ENCODE peak calls at places on chromosome 17, in six cellular contexts. One of them, this sample, is unnamed.
A peak's percentile ranks its signal among the peaks of the same experiment; 100 is the strongest.

GRCh38 chr17:49880291-49881053 is 32.6 kb upstream of the TAC4 start:
- DNase-seq in H1: peak; percentile 95
- DNase-seq in IMR-90: peak; percentile 44
- DNase-seq in mesenchymal stem cell: peak; percentile 62
- DNase-seq in mesendoderm: peak; percentile 97
- DNase-seq in H9: peak; percentile 98
- DNase-seq in this sample: peak; percentile 82

GRCh38 chr17:57050303-57050702 is 34.7 kb upstream of the AKAP1 start:
- DNase-seq in mesendoderm: no peak
- DNase-seq in IMR-90: no peak
- DNase-seq in mesenchymal stem cell: no peak
- DNase-seq in H1: no peak
- DNase-seq in H9: no peak
- DNase-seq in this sample: no peak

GRCh38 chr17:8044819-8045810 is 6.3 kb downstream of the ALOX15B start:
- DNase-seq in H9: no peak
- DNase-seq in mesenchymal stem cell: no peak
- DNase-seq in IMR-90: no peak
- DNase-seq in H1: no peak
- DNase-seq in mesendoderm: no peak
- DNase-seq in this sample: no peak

GRCh38 chr17:11948791-11949190 is 48.5 kb downstream of the ZNF18 start:
- DNase-seq in mesenchymal stem cell: no peak
- DNase-seq in IMR-90: peak; percentile 86
- DNase-seq in mesendoderm: no peak
- DNase-seq in H9: no peak
- DNase-seq in H1: no peak
- DNase-seq in this sample: no peak

GRCh38 chr17:12591336-12591735 is 74.4 kb upstream of the MYOCD start:
- DNase-seq in H9: peak; percentile 41
- DNase-seq in mesendoderm: peak; percentile 30
- DNase-seq in H1: no peak
- DNase-seq in mesenchymal stem cell: peak; percentile 40
- DNase-seq in IMR-90: peak; percentile 76
- DNase-seq in this sample: no peak

GRCh38 chr17:48439875-48440505 is 10.0 kb upstream of the SKAP1 start:
- DNase-seq in IMR-90: no peak
- DNase-seq in mesenchymal stem cell: peak; percentile 50
- DNase-seq in mesendoderm: no peak
- DNase-seq in H9: no peak
- DNase-seq in H1: no peak
- DNase-seq in this sample: no peak

GRCh38 chr17:57672205-57672632 is 72.9 kb downstream of the CCDC182 start:
- DNase-seq in mesendoderm: no peak
- DNase-seq in H9: no peak
- DNase-seq in H1: no peak
- DNase-seq in IMR-90: peak; percentile 51
- DNase-seq in mesenchymal stem cell: no peak
- DNase-seq in this sample: no peak

GRCh38 chr17:78706271-78706915 is 75.7 kb downstream of the CYTH1 start:
- DNase-seq in IMR-90: peak; percentile 58
- DNase-seq in mesendoderm: no peak
- DNase-seq in mesenchymal stem cell: no peak
- DNase-seq in H1: no peak
- DNase-seq in H9: no peak
- DNase-seq in this sample: no peak

GRCh38 chr17:82297280-82297803 is 20.1 kb downstream of the CD7 start:
- DNase-seq in H1: no peak
- DNase-seq in mesenchymal stem cell: peak; percentile 70
- DNase-seq in mesendoderm: no peak
- DNase-seq in IMR-90: no peak
- DNase-seq in H9: no peak
- DNase-seq in this sample: no peak

GRCh38 chr17:81884520-81884919 is 6.9 kb downstream of the ALYREF start:
- DNase-seq in IMR-90: no peak
- DNase-seq in mesendoderm: no peak
- DNase-seq in H1: no peak
- DNase-seq in H9: no peak
- DNase-seq in mesenchymal stem cell: no peak
- DNase-seq in this sample: no peak

GRCh38 chr17:16980813-16981731 is 9.2 kb upstream of the TNFRSF13B start:
- DNase-seq in H9: peak; percentile 36
- DNase-seq in H1: peak; percentile 43
- DNase-seq in mesendoderm: peak; percentile 14
- DNase-seq in mesenchymal stem cell: no peak
- DNase-seq in IMR-90: no peak
- DNase-seq in this sample: no peak

GRCh38 chr17:19651461-19652238 is 3.1 kb downstream of the ALDH3A2 start:
- DNase-seq in mesendoderm: peak; percentile 29
- DNase-seq in mesenchymal stem cell: no peak
- DNase-seq in H9: no peak
- DNase-seq in H1: no peak
- DNase-seq in IMR-90: no peak
- DNase-seq in this sample: no peak

GRCh38 chr17:47808036-47808829 is 13.4 kb downstream of the OSBPL7 start:
- DNase-seq in mesenchymal stem cell: no peak
- DNase-seq in mesendoderm: no peak
- DNase-seq in H1: no peak
- DNase-seq in H9: peak; percentile 20
- DNase-seq in IMR-90: no peak
- DNase-seq in this sample: no peak

DNA sequence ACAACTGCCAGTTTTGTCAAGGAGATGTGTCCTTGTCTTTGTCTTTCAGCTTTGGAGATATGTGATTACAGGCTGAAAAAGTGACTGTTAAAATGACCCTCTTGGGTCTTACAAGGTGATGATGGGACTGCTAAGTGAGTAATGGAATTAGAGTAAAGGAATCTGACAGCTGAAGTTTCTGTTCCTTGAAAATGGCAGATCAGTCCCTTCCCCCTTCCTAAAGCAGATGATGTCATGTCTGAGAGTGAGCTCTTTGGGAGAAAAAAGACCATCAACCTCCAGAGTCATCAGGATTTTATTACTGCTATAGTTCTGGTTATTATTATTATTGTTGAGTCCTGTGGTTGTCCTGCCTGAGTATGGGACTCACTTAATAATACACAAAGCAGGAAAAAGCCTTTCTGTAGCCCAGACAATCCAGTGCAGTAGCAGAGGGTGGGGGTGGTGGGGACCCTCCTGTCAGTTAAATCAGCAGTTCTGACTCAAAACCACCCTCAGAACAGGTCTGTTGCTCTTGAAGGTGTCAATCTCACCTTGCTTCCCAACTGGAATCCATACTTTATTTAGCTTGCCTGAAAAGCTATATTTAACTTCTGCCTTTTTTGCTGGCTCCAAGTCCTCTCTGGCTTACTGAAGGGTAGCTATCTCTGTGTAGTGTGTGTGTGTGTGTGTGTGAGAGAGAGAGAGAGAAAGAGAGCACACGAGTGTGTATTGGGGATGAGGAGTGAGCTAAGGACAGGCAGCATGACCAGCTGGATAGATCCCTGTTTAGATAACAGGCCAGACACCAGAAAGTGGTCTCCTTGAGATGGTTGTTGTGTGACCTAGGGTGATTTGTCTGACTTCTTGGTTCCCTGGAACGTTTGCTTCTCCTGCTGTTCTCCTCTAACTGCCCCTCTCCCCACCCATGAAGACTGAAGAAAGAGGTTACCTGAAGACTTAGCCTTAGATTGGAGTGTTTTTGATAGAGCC is 4.9 kb downstream of the HROB start:
- DNase-seq in H1: no peak
- DNase-seq in H9: no peak
- DNase-seq in mesendoderm: peak; percentile 91
- DNase-seq in IMR-90: no peak
- DNase-seq in mesenchymal stem cell: peak; percentile 30
- DNase-seq in this sample: no peak
- H3K23ac ChIP-seq in H1: no peak overlapping the region
- H3K23ac ChIP-seq in H9: no peak overlapping the region
- H3K23ac ChIP-seq in mesendoderm: no peak overlapping the region
- H3K23ac ChIP-seq in IMR-90: no peak overlapping the region
- H3K23ac ChIP-seq in mesenchymal stem cell: no peak overlapping the region
- H3K23ac ChIP-seq in this sample: no peak overlapping the region

GRCh38 chr17:66540131-66540781 is 237.8 kb downstream of the PRKCA start:
- DNase-seq in IMR-90: peak; percentile 91
- DNase-seq in mesendoderm: peak; percentile 49
- DNase-seq in H9: peak; percentile 61
- DNase-seq in mesenchymal stem cell: peak; percentile 95
- DNase-seq in H1: peak; percentile 59
- DNase-seq in this sample: peak; percentile 55
- H2BK5ac ChIP-seq in IMR-90: peak overlapping the region; percentile 93
- H2BK5ac ChIP-seq in mesendoderm: no peak overlapping the region
- H2BK5ac ChIP-seq in H9: no peak overlapping the region
- H2BK5ac ChIP-seq in mesenchymal stem cell: peak overlapping the region; percentile 45
- H2BK5ac ChIP-seq in H1: no peak overlapping the region
- H2BK5ac ChIP-seq in this sample: no peak overlapping the region

GRCh38 chr17:71664867-71665266 is 456.0 kb upstream of the SOX9 start:
- DNase-seq in mesendoderm: no peak
- DNase-seq in mesenchymal stem cell: no peak
- DNase-seq in H9: no peak
- DNase-seq in H1: no peak
- DNase-seq in IMR-90: no peak
- DNase-seq in this sample: no peak
- H2BK15ac ChIP-seq in mesendoderm: no peak overlapping the region
- H2BK15ac ChIP-seq in mesenchymal stem cell: no peak overlapping the region
- H2BK15ac ChIP-seq in H9: no peak overlapping the region
- H2BK15ac ChIP-seq in H1: no peak overlapping the region
- H2BK15ac ChIP-seq in IMR-90: no peak overlapping the region
- H2BK15ac ChIP-seq in this sample: no peak overlapping the region

GRCh38 chr17:32588135-32588534 is 101.3 kb downstream of the CDK5R1 start:
- DNase-seq in mesenchymal stem cell: no peak
- DNase-seq in IMR-90: no peak
- DNase-seq in H9: no peak
- DNase-seq in mesendoderm: no peak
- DNase-seq in H1: no peak
- DNase-seq in this sample: no peak
- H3K23ac ChIP-seq in mesenchymal stem cell: no peak overlapping the region
- H3K23ac ChIP-seq in IMR-90: no peak overlapping the region
- H3K23ac ChIP-seq in H9: no peak overlapping the region
- H3K23ac ChIP-seq in mesendoderm: no peak overlapping the region
- H3K23ac ChIP-seq in H1: no peak overlapping the region
- H3K23ac ChIP-seq in this sample: no peak overlapping the region